ENCODE peak calls at places on chromosomes 3 and 15, in six cellular contexts. V is WTC11, P is GM12878, X is GM23338, Z is H1, Q is HepG2. A is an unnamed sample.
A peak's percentile ranks its signal among the peaks of the same experiment; 100 is the strongest.

GRCh38 chr3:133661454-133662255 is at the start of gene TOPBP1:
- DNase-seq in V (peak; percentile 90), P (no peak), X (peak; percentile 95), Q (peak; percentile 77), Z (peak; percentile 67), A (peak; percentile 63)

GRCh38 chr3:52050571-52050970 is 5.8 kb downstream of the DUSP7 start:
- DNase-seq in X (no peak), Z (no peak), P (no peak), Q (no peak), V (no peak), A (no peak)

GRCh38 chr3:37985637-37986320 is 4.8 kb upstream of the VILL start:
- DNase-seq in Q (no peak), Z (no peak), P (no peak), X (peak; percentile 43), V (no peak), A (no peak)

GRCh38 chr3:106829206-106829605 is 548.0 kb upstream of the CCDC54 start:
- DNase-seq in Z (no peak), P (no peak), X (peak; percentile 59), Q (no peak), V (no peak), A (no peak)

GRCh38 chr15:100115711-100116090 is 226.1 kb downstream of the ADAMTS17 start:
- DNase-seq in V (no peak), X (no peak), Q (no peak), P (no peak), Z (no peak), A (no peak)

GRCh38 chr3:16759227-16759903 is 125.4 kb upstream of the PLCL2 start:
- DNase-seq in P (no peak), V (no peak), Z (no peak), Q (no peak), X (no peak), A (no peak)

GRCh38 chr15:82060817-82061216 is 15.0 kb upstream of the MEX3B start:
- DNase-seq in Q (no peak), P (no peak), X (no peak), Z (no peak), V (no peak), A (no peak)

GRCh38 chr3:126476166-126476975 is 680 bp upstream of the ZXDC start:
- DNase-seq in V (peak; percentile 52), P (no peak), X (peak; percentile 78), Z (no peak), Q (no peak), A (no peak)

GRCh38 chr3:172522871-172523818 is at the start of gene TNFSF10:
- DNase-seq in X (peak; percentile 58), P (peak; percentile 76), Z (no peak), Q (peak; percentile 37), V (no peak), A (peak; percentile 13)

GRCh38 chr3:25455316-25456232 is 27.5 kb downstream of the RARB start:
- DNase-seq in P (no peak), Z (no peak), Q (no peak), V (no peak), X (peak; percentile 9), A (no peak)

GRCh38 chr3:146187334-146187950 is 26.5 kb upstream of the PLOD2 start:
- DNase-seq in P (no peak), V (peak; percentile 16), Z (no peak), X (peak; percentile 60), Q (no peak), A (no peak)

GRCh38 chr3:101809178-101810022 is 30.4 kb downstream of the NXPE3 start:
- DNase-seq in V (no peak), Q (peak; percentile 29), Z (no peak), X (peak; percentile 69), P (no peak), A (peak; percentile 28)

GRCh38 chr3:149703474-149703873 is 45.6 kb upstream of the WWTR1 start:
- DNase-seq in P (no peak), X (no peak), Q (no peak), V (no peak), Z (no peak), A (no peak)

GRCh38 chr3:46209751-46210470 is 1.8 kb upstream of the CCR1 start:
- DNase-seq in Q (no peak), V (no peak), P (no peak), Z (no peak), X (no peak), A (no peak)

GRCh38 chr15:29986946-29987345 is 95.8 kb upstream of the GOLGA8J start:
- DNase-seq in P (no peak), V (no peak), X (no peak), Q (no peak), Z (no peak), A (no peak)

GRCh38 chr15:40103124-40103858 is 5.4 kb downstream of the BMF start:
- DNase-seq in X (peak; percentile 96), V (peak; percentile 87), Q (no peak), Z (no peak), P (no peak), A (no peak)

GRCh38 chr3:129560931-129561594 is 18.1 kb downstream of the H1-8 start:
- DNase-seq in Q (no peak), P (no peak), V (no peak), Z (no peak), X (no peak), A (no peak)

GRCh38 chr3:195906865-195907729 is 1.3 kb downstream of the TNK2 start:
- DNase-seq in P (peak; percentile 76), X (peak; percentile 46), V (no peak), Q (no peak), Z (no peak), A (no peak)

GRCh38 chr15:40042791-40043320 is 3.9 kb upstream of the SRP14 start:
- DNase-seq in X (no peak), Z (no peak), V (no peak), Q (no peak), P (no peak), A (no peak)

GRCh38 chr15:52419494-52419893 is 109.2 kb downstream of the MYO5A start:
- DNase-seq in Q (no peak), Z (no peak), P (no peak), X (no peak), V (no peak), A (no peak)

GRCh38 chr15:61841461-61841860 is 218.8 kb downstream of the VPS13C start:
- DNase-seq in Q (no peak), V (no peak), P (no peak), X (no peak), Z (no peak), A (no peak)

GRCh38 chr3:127787556-127787955 is 34.8 kb downstream of the MGLL start:
- DNase-seq in Z (no peak), V (no peak), Q (no peak), P (no peak), X (no peak), A (no peak)
- TF ChIP-seq CREB1 in Z (no peak), V (no peak), Q (no peak), P (no peak), X (no peak), A (no peak)

GRCh38 chr15:60118146-60118545 is 114.0 kb downstream of the FOXB1 start:
- DNase-seq in X (peak; percentile 67), Q (no peak), Z (peak; percentile 46), P (no peak), V (peak; percentile 23), A (no peak)

GRCh38 chr15:60119101-60119500 is 115.0 kb downstream of the FOXB1 start:
- DNase-seq in P (no peak), X (no peak), Q (no peak), Z (no peak), V (no peak), A (no peak)

GRCh38 chr15:60118564-60119080 is 114.5 kb downstream of the FOXB1 start:
- DNase-seq in V (peak; percentile 22), P (no peak), Z (no peak), X (peak; percentile 54), Q (no peak), A (no peak)

GRCh38 chr15:60115579-60116415 is 111.7 kb downstream of the FOXB1 start:
- DNase-seq in V (no peak), X (no peak), Z (no peak), P (no peak), Q (no peak), A (no peak)

GRCh38 chr15:60116456-60117089 is 112.5 kb downstream of the FOXB1 start:
- DNase-seq in Z (no peak), Q (no peak), X (no peak), P (no peak), V (no peak), A (no peak)
- TF ChIP-seq CREB1 in Z (no peak), Q (no peak), X (no peak), P (no peak), V (no peak), A (no peak)

GRCh38 chr15:75042730-75043508 is 19.5 kb downstream of the PPCDC start:
- DNase-seq in V (peak; percentile 66), Q (peak; percentile 93), P (peak; percentile 100), X (peak; percentile 70), Z (no peak), A (peak; percentile 68)

GRCh38 chr15:75038948-75039533 is 15.7 kb downstream of the PPCDC start:
- DNase-seq in Q (no peak), P (no peak), Z (no peak), X (no peak), V (no peak), A (peak; percentile 30)

GRCh38 chr15:75045332-75046015 is 22.1 kb downstream of the PPCDC start:
- DNase-seq in V (no peak), Q (no peak), Z (no peak), X (no peak), P (peak; percentile 78), A (no peak)

GRCh38 chr15:75044258-75044878 is 21.0 kb downstream of the PPCDC start:
- DNase-seq in V (no peak), Q (no peak), P (no peak), Z (no peak), X (no peak), A (no peak)

DNA sequence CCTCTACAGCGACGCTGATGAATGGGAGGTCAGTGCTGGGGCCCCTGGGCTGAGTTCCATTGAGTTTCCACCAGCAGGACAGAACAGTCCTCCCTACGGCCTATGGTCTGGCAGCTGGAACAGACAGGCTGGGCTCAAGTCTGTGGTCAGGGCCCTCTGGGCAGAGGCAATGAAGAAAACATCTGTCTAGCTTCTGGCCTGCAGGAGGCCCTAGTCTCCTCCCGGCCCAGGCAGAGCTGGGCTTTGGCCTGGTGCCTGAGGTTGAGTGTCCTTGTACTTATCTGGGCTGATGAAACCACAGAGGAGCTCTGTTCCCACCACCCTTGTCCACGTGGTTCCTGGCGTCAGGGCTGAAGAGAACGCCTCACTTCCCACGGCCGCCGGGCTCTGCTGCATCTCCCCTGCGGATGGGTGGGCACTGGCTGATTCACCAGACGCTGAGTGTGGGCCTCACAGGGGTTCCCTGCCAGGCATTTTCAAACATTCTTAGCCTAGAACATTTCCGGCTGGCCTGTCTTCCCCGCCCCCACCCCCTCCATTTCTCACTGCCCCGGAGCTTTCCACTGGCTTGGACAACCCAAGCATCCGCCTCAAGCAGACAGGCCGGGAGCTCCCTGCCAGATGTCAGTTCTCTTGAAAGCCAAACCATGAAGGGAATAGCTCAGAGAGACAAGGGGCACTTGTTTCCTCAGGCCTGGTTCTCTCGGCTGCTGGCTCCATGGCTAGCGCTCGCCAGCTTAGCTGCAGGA is 20.3 kb downstream of the PPCDC start:
- DNase-seq in X (no peak), V (no peak), Z (no peak), Q (peak; percentile 96), P (peak; percentile 93), A (peak; percentile 91)
- TF ChIP-seq CREB1 in X (no peak), V (no peak), Z (no peak), Q (peak; percentile 23), P (no peak), A (peak; percentile 43)

DNA sequence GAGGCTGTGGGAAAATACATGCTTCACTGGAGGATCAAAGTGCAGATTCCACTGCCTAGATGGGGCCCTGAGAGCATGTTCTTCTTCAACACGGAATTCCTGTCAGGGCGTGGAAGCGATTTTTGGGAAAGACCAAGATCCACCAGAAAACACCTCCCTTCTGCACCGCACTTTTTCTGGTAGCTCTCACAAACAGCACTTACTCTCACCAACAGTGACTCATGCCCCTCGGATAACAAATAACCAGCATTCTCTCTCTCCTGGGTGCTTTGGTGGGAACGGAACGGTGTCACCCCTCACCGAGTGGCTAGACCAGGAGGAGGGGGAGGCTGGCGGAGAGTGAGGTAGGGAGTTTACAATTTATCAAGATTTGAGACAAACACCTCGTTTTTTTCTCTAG is 40.1 kb downstream of the ADAMTSL3 start:
- DNase-seq in Q (no peak), Z (no peak), V (no peak), P (no peak), X (peak; percentile 60), A (no peak)
- TF ChIP-seq CREB1 in Q (no peak), Z (no peak), V (no peak), P (no peak), X (no peak), A (no peak)